ENCODE peak calls at places on chromosome 19, in ten cellular contexts. L is thyroid gland; U is pancreas; V is right atrium auricular region; M is ascending aorta; J is breast epithelium; A is OCI-LY7; Q is CD8-positive, alpha-beta T cell; X is IMR-90; T is HCT116. W is an unnamed sample.

GRCh38 chr19:45051929-45052579 is 13.2 kb downstream of the CLASRP start:
- DNase-seq in T (no peak), Q (no peak), X (no peak), A (peak; percentile 74), L (no peak), U (no peak), J (no peak), V (no peak), M (no peak), W (no peak)

GRCh38 chr19:28643284-28643683 is 569.7 kb downstream of the UQCRFS1 start:
- DNase-seq in Q (no peak), M (no peak), V (no peak), X (no peak), L (no peak), A (no peak), U (no peak), J (no peak), T (no peak), W (no peak)

GRCh38 chr19:1324792-1325567 is 39.3 kb downstream of the EFNA2 start:
- DNase-seq in U (peak; percentile 13), L (peak; percentile 47), M (peak; percentile 75), X (peak; percentile 61), A (no peak), J (peak; percentile 69), V (peak; percentile 83), T (peak; percentile 19), Q (peak; percentile 4), W (peak; percentile 91)

GRCh38 chr19:28289294-28290063 is 923.5 kb downstream of the UQCRFS1 start:
- DNase-seq in Q (no peak), X (no peak), T (no peak), M (no peak), U (peak; percentile 44), V (no peak), A (no peak), L (no peak), J (no peak), W (no peak)

GRCh38 chr19:55602104-55603001 is 2.3 kb downstream of the ZNF524 start:
- DNase-seq in M (no peak), V (no peak), L (no peak), J (no peak), A (no peak), X (no peak), T (no peak), Q (no peak), U (peak; percentile 39), W (no peak)

GRCh38 chr19:14369399-14370168 is 11.7 kb upstream of the ADGRE5 start:
- DNase-seq in A (no peak), Q (peak; percentile 62), J (no peak), U (no peak), L (no peak), M (peak; percentile 90), T (no peak), V (peak; percentile 77), X (peak; percentile 64), W (no peak)

GRCh38 chr19:55980415-55980814 is 6.2 kb upstream of the NLRP5 start:
- DNase-seq in A (no peak), J (no peak), U (no peak), L (no peak), T (no peak), V (no peak), M (no peak), X (no peak), Q (no peak), W (no peak)

GRCh38 chr19:49432141-49433073 is 7.2 kb downstream of the GFY start:
- DNase-seq in V (no peak), U (no peak), J (no peak), Q (no peak), X (no peak), A (no peak), T (no peak), L (no peak), M (no peak), W (no peak)

GRCh38 chr19:53867225-53868090 is at the start of gene MYADM:
- DNase-seq in V (peak; percentile 99), L (peak; percentile 97), A (peak; percentile 97), J (peak; percentile 99), M (peak; percentile 100), Q (peak; percentile 99), U (peak; percentile 99), X (peak; percentile 97), T (peak; percentile 95), W (peak; percentile 99)

GRCh38 chr19:19528721-19529490 is at the start of gene YJEFN3:
- DNase-seq in A (no peak), J (no peak), X (peak; percentile 19), Q (no peak), M (no peak), V (no peak), T (no peak), L (no peak), U (no peak), W (no peak)

GRCh38 chr19:18967358-18968146 is 26.5 kb upstream of the HOMER3 start:
- DNase-seq in U (peak; percentile 10), V (peak; percentile 80), J (peak; percentile 79), X (peak; percentile 32), L (peak; percentile 98), A (no peak), M (peak; percentile 77), Q (no peak), T (no peak), W (no peak)

GRCh38 chr19:46101293-46101692 is 23.2 kb downstream of the IGFL3 start:
- DNase-seq in V (no peak), X (no peak), A (no peak), L (no peak), U (no peak), J (no peak), T (no peak), Q (no peak), M (no peak), W (no peak)

DNA sequence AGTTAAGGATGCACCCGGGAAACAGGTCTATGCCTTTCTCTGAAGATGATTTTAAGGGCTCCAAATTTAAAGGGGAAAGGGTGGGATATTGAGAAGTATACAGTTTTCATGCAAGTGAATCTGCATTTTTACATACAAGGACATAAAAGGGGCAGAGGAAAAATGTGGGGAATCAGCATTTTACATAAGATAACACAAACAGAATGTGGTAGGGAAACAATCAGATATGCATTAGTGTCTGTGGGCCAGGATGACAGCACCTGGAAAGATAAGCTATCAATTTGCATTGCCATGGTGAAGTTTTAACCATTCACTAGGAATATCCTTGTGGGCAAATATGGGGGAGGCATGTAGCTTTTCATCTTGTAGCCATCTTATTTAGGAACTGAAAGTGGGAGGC is 24.1 kb downstream of the IGFL3 start:
- DNase-seq in X (no peak), L (no peak), T (no peak), V (no peak), U (no peak), J (no peak), A (no peak), Q (no peak), M (no peak), W (no peak)
- H3K36me3 ChIP-seq in X (no peaks in the 10 kb centered on the region), L (no peaks in the 10 kb centered on the region), T (no peaks in the 10 kb centered on the region), V (no peaks in the 10 kb centered on the region), U (no peaks in the 10 kb centered on the region), J (no peaks in the 10 kb centered on the region), A (no peaks in the 10 kb centered on the region), Q (no peaks in the 10 kb centered on the region), M (no peaks in the 10 kb centered on the region), W (no peaks in the 10 kb centered on the region)

GRCh38 chr19:2775556-2776430 is 7.3 kb downstream of the SGTA start:
- DNase-seq in J (no peak), Q (peak; percentile 47), V (peak; percentile 79), X (peak; percentile 35), L (peak; percentile 35), A (no peak), T (no peak), M (peak; percentile 82), U (no peak), W (no peak)
- H3K4me1 ChIP-seq in J (no peaks in the 10 kb centered on the region), Q (peaks cover 16% of the 10 kb centered on the region), V (no peaks in the 10 kb centered on the region), X (no peaks in the 10 kb centered on the region), L (peaks cover 7% of the 10 kb centered on the region), A (peaks cover 28% of the 10 kb centered on the region), T (no peaks in the 10 kb centered on the region), M (peaks cover 5% of the 10 kb centered on the region), U (no peaks in the 10 kb centered on the region), W (no peaks in the 10 kb centered on the region)

DNA sequence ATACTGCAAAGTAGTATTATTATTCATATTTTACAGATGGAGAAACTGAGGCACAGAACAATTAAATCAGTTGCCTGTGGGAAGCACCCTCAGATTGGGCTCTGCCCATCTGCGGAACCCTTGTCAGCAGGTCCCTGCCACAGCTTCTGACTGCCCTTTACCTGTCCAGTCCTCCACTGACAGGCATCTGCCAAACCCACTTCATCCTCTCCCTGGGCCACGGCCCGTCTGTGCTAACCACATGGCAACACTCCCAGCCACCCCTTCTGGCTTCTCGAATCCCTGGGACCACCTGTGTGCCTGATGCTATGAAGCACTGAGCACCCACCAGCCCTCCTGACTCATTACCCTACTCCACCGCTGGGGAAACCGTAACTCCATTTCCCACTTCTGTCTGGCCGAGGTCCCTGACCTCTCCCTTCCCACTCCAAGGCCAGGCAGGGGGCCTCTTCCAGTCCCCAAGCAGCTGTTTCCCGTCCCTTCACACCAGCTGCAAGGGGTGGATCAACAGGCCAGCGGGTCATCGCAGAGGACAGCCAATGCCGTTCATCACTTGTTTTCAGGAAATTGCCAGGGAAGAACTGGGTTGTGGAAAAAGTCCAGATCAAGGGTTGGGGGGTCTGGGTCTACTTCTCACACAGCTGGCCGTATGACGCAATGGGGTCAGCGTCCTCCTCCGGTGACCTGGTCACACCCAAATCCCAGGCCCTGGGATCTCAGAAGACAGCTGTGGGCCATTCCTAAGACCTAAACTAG is 2.5 kb downstream of the KANK3 start:
- DNase-seq in A (no peak), M (no peak), V (peak; percentile 73), L (peak; percentile 40), U (no peak), Q (no peak), X (no peak), T (no peak), J (no peak), W (peak; percentile 41)
- TF ChIP-seq CTCF in A (no peak), M (no peak), V (no peak), L (no peak), U (no peak), Q (no peak), X (peak; percentile 13), T (no peak), J (no peak), W (no peak)

GRCh38 chr19:4687396-4687795 is 17.3 kb upstream of the MYDGF start:
- DNase-seq in T (no peak), J (no peak), L (no peak), U (peak; percentile 53), X (no peak), A (no peak), Q (no peak), V (no peak), M (no peak), W (no peak)
- H3K36me3 ChIP-seq in T (peaks cover 4% of the 10 kb centered on the region), J (peaks cover 11% of the 10 kb centered on the region), L (peaks cover 75% of the 10 kb centered on the region), U (peaks cover 25% of the 10 kb centered on the region), X (peaks cover 62% of the 10 kb centered on the region), A (peaks cover 53% of the 10 kb centered on the region), Q (peaks cover 22% of the 10 kb centered on the region), V (peaks cover 88% of the 10 kb centered on the region), M (peaks cover 98% of the 10 kb centered on the region), W (no peaks in the 10 kb centered on the region)